ENCODE peak calls at places on chromosome 15, in nine cellular contexts. One of them, this sample, is unnamed.

GRCh38 chr15:77568960-77569646 is 63.6 kb downstream of the LINGO1 start:
- DNase-seq in upper lobe of right lung: peak
- DNase-seq in stomach: peak
- DNase-seq in NCI-H1930: no peak
- DNase-seq in amygdala: no peak
- DNase-seq in AG10803: no peak
- DNase-seq in NCI-H2081: peak
- DNase-seq in kidney glomerular epithelial cell: no peak
- DNase-seq in frontal cortex: no peak
- DNase-seq in this sample: no peak

GRCh38 chr15:25545017-25545416 is 106.2 kb upstream of the UBE3A start:
- DNase-seq in stomach: no peak
- DNase-seq in NCI-H2081: no peak
- DNase-seq in frontal cortex: no peak
- DNase-seq in kidney glomerular epithelial cell: peak
- DNase-seq in amygdala: no peak
- DNase-seq in AG10803: peak
- DNase-seq in NCI-H1930: no peak
- DNase-seq in upper lobe of right lung: no peak
- DNase-seq in this sample: no peak

GRCh38 chr15:52337961-52338535 is 42.4 kb upstream of the MYO5C start:
- DNase-seq in upper lobe of right lung: no peak
- DNase-seq in NCI-H2081: peak
- DNase-seq in frontal cortex: no peak
- DNase-seq in amygdala: no peak
- DNase-seq in AG10803: no peak
- DNase-seq in kidney glomerular epithelial cell: no peak
- DNase-seq in NCI-H1930: no peak
- DNase-seq in stomach: no peak
- DNase-seq in this sample: no peak

GRCh38 chr15:71588746-71589145 is 221.6 kb upstream of the NR2E3 start:
- DNase-seq in kidney glomerular epithelial cell: peak
- DNase-seq in amygdala: no peak
- DNase-seq in upper lobe of right lung: no peak
- DNase-seq in NCI-H2081: no peak
- DNase-seq in stomach: no peak
- DNase-seq in frontal cortex: no peak
- DNase-seq in NCI-H1930: no peak
- DNase-seq in AG10803: peak
- DNase-seq in this sample: no peak

GRCh38 chr15:52252781-52253180 is 42.8 kb downstream of the MYO5C start:
- DNase-seq in frontal cortex: no peak
- DNase-seq in kidney glomerular epithelial cell: peak
- DNase-seq in upper lobe of right lung: no peak
- DNase-seq in amygdala: no peak
- DNase-seq in stomach: no peak
- DNase-seq in NCI-H1930: no peak
- DNase-seq in AG10803: peak
- DNase-seq in NCI-H2081: no peak
- DNase-seq in this sample: no peak

GRCh38 chr15:101103589-101103988 is 148.3 kb downstream of the CHSY1 start:
- DNase-seq in kidney glomerular epithelial cell: no peak
- DNase-seq in AG10803: no peak
- DNase-seq in NCI-H1930: no peak
- DNase-seq in frontal cortex: no peak
- DNase-seq in stomach: no peak
- DNase-seq in NCI-H2081: no peak
- DNase-seq in amygdala: no peak
- DNase-seq in upper lobe of right lung: no peak
- DNase-seq in this sample: no peak

GRCh38 chr15:47326506-47326905 is 390.8 kb upstream of the SEMA6D start:
- DNase-seq in kidney glomerular epithelial cell: no peak
- DNase-seq in stomach: no peak
- DNase-seq in frontal cortex: no peak
- DNase-seq in upper lobe of right lung: no peak
- DNase-seq in AG10803: peak
- DNase-seq in NCI-H1930: no peak
- DNase-seq in amygdala: no peak
- DNase-seq in NCI-H2081: no peak
- DNase-seq in this sample: no peak

GRCh38 chr15:73983211-73983727 is 8.8 kb downstream of the STOML1 start:
- DNase-seq in stomach: no peak
- DNase-seq in upper lobe of right lung: peak
- DNase-seq in amygdala: no peak
- DNase-seq in frontal cortex: no peak
- DNase-seq in NCI-H2081: peak
- DNase-seq in kidney glomerular epithelial cell: peak
- DNase-seq in AG10803: peak
- DNase-seq in NCI-H1930: no peak
- DNase-seq in this sample: no peak

GRCh38 chr15:85477730-85478129 is 97.3 kb downstream of the AKAP13 start:
- DNase-seq in amygdala: no peak
- DNase-seq in AG10803: peak
- DNase-seq in frontal cortex: no peak
- DNase-seq in upper lobe of right lung: no peak
- DNase-seq in NCI-H1930: no peak
- DNase-seq in kidney glomerular epithelial cell: peak
- DNase-seq in NCI-H2081: no peak
- DNase-seq in stomach: no peak
- DNase-seq in this sample: no peak

GRCh38 chr15:74464897-74465296 is 3.9 kb upstream of the UBL7 start:
- DNase-seq in AG10803: no peak
- DNase-seq in NCI-H2081: no peak
- DNase-seq in frontal cortex: no peak
- DNase-seq in stomach: no peak
- DNase-seq in NCI-H1930: no peak
- DNase-seq in kidney glomerular epithelial cell: no peak
- DNase-seq in amygdala: no peak
- DNase-seq in upper lobe of right lung: no peak
- DNase-seq in this sample: no peak

GRCh38 chr15:79900087-79900486 is 3.3 kb upstream of the MTHFS start:
- DNase-seq in AG10803: no peak
- DNase-seq in stomach: no peak
- DNase-seq in frontal cortex: no peak
- DNase-seq in upper lobe of right lung: no peak
- DNase-seq in kidney glomerular epithelial cell: no peak
- DNase-seq in NCI-H1930: no peak
- DNase-seq in amygdala: no peak
- DNase-seq in NCI-H2081: no peak
- DNase-seq in this sample: no peak

GRCh38 chr15:79002631-79003030 is 57.8 kb upstream of the CTSH start:
- DNase-seq in NCI-H1930: no peak
- DNase-seq in kidney glomerular epithelial cell: no peak
- DNase-seq in upper lobe of right lung: no peak
- DNase-seq in amygdala: no peak
- DNase-seq in NCI-H2081: no peak
- DNase-seq in AG10803: peak
- DNase-seq in stomach: no peak
- DNase-seq in frontal cortex: no peak
- DNase-seq in this sample: no peak

GRCh38 chr15:73291441-73291840 is 77.3 kb downstream of the HCN4 start:
- DNase-seq in AG10803: no peak
- DNase-seq in NCI-H2081: no peak
- DNase-seq in NCI-H1930: no peak
- DNase-seq in frontal cortex: no peak
- DNase-seq in kidney glomerular epithelial cell: no peak
- DNase-seq in amygdala: no peak
- DNase-seq in upper lobe of right lung: no peak
- DNase-seq in stomach: no peak
- DNase-seq in this sample: no peak

GRCh38 chr15:99965376-99965775 is 232.1 kb upstream of the LYSMD4 start:
- DNase-seq in AG10803: no peak
- DNase-seq in amygdala: no peak
- DNase-seq in kidney glomerular epithelial cell: no peak
- DNase-seq in NCI-H2081: no peak
- DNase-seq in upper lobe of right lung: peak
- DNase-seq in stomach: no peak
- DNase-seq in frontal cortex: no peak
- DNase-seq in NCI-H1930: no peak
- DNase-seq in this sample: no peak

GRCh38 chr15:70047386-70048195 is 50.1 kb downstream of the TLE3 start:
- DNase-seq in stomach: no peak
- DNase-seq in amygdala: no peak
- DNase-seq in upper lobe of right lung: peak
- DNase-seq in NCI-H1930: no peak
- DNase-seq in frontal cortex: no peak
- DNase-seq in kidney glomerular epithelial cell: no peak
- DNase-seq in AG10803: peak
- DNase-seq in NCI-H2081: no peak
- DNase-seq in this sample: no peak

GRCh38 chr15:25397110-25397509 is 41.7 kb downstream of the UBE3A start:
- DNase-seq in stomach: no peak
- DNase-seq in NCI-H1930: no peak
- DNase-seq in AG10803: no peak
- DNase-seq in upper lobe of right lung: no peak
- DNase-seq in amygdala: no peak
- DNase-seq in NCI-H2081: no peak
- DNase-seq in frontal cortex: no peak
- DNase-seq in kidney glomerular epithelial cell: no peak
- DNase-seq in this sample: no peak

GRCh38 chr15:86773766-86774165 is 694.1 kb downstream of the AGBL1 start:
- DNase-seq in upper lobe of right lung: no peak
- DNase-seq in NCI-H1930: no peak
- DNase-seq in amygdala: no peak
- DNase-seq in NCI-H2081: no peak
- DNase-seq in kidney glomerular epithelial cell: no peak
- DNase-seq in stomach: no peak
- DNase-seq in AG10803: no peak
- DNase-seq in frontal cortex: no peak
- DNase-seq in this sample: no peak

GRCh38 chr15:90230071-90230494 is 3.7 kb downstream of the CIB1 start:
- DNase-seq in stomach: peak
- DNase-seq in frontal cortex: peak
- DNase-seq in NCI-H1930: no peak
- DNase-seq in AG10803: no peak
- DNase-seq in amygdala: peak
- DNase-seq in upper lobe of right lung: no peak
- DNase-seq in NCI-H2081: no peak
- DNase-seq in kidney glomerular epithelial cell: no peak
- DNase-seq in this sample: no peak

GRCh38 chr15:92012368-92012629 is 158.8 kb downstream of the SLCO3A1 start:
- DNase-seq in AG10803: no peak
- DNase-seq in frontal cortex: no peak
- DNase-seq in NCI-H2081: no peak
- DNase-seq in kidney glomerular epithelial cell: no peak
- DNase-seq in amygdala: no peak
- DNase-seq in NCI-H1930: no peak
- DNase-seq in upper lobe of right lung: no peak
- DNase-seq in stomach: no peak
- DNase-seq in this sample: no peak

GRCh38 chr15:75171408-75171807 is 30.3 kb upstream of the C15orf39 start:
- DNase-seq in kidney glomerular epithelial cell: peak
- DNase-seq in NCI-H1930: no peak
- DNase-seq in stomach: no peak
- DNase-seq in frontal cortex: no peak
- DNase-seq in NCI-H2081: no peak
- DNase-seq in AG10803: peak
- DNase-seq in upper lobe of right lung: peak
- DNase-seq in amygdala: no peak
- DNase-seq in this sample: no peak

GRCh38 chr15:85318048-85318731 is 62.2 kb upstream of the AKAP13 start:
- DNase-seq in amygdala: no peak
- DNase-seq in frontal cortex: no peak
- DNase-seq in NCI-H1930: no peak
- DNase-seq in kidney glomerular epithelial cell: peak
- DNase-seq in AG10803: peak
- DNase-seq in upper lobe of right lung: no peak
- DNase-seq in stomach: peak
- DNase-seq in NCI-H2081: peak
- DNase-seq in this sample: no peak

GRCh38 chr15:91965501-91966180 is 112.1 kb downstream of the SLCO3A1 start:
- DNase-seq in NCI-H1930: no peak
- DNase-seq in kidney glomerular epithelial cell: peak
- DNase-seq in AG10803: peak
- DNase-seq in frontal cortex: no peak
- DNase-seq in amygdala: no peak
- DNase-seq in upper lobe of right lung: no peak
- DNase-seq in NCI-H2081: peak
- DNase-seq in stomach: no peak
- DNase-seq in this sample: no peak

This sample was measured in CD8-positive, alpha-beta T cell.